ENCODE peak calls at places on chromosomes 12 and 14, in six cellular contexts. G, O, I, W, S and K are unnamed samples.

GRCh38 chr12:108861878-108862587 is 4.7 kb upstream of the SSH1 start:
- DNase-seq in O (no peak), S (no peak), G (no peak), W (peak; percentile 22), I (peak; percentile 64), K (no peak)

GRCh38 chr12:82124711-82125110 is 233.5 kb downstream of the CCDC59 start:
- DNase-seq in S (no peak), I (peak; percentile 21), G (no peak), O (no peak), W (no peak), K (no peak)

GRCh38 chr14:51454351-51454750 is 197.4 kb upstream of the FRMD6 start:
- DNase-seq in W (no peak), O (no peak), S (no peak), I (no peak), G (no peak), K (no peak)

GRCh38 chr12:67425394-67425793 is 156.2 kb downstream of the CAND1 start:
- DNase-seq in S (no peak), I (peak; percentile 73), W (no peak), O (no peak), G (no peak), K (no peak)

GRCh38 chr12:127819066-127819465 is 447.9 kb upstream of the TMEM132C start:
- DNase-seq in S (peak; percentile 68), G (no peak), O (no peak), I (no peak), W (no peak), K (no peak)

GRCh38 chr14:103155013-103155412 is 31.8 kb downstream of the TNFAIP2 start:
- DNase-seq in G (no peak), W (no peak), I (peak; percentile 44), S (peak; percentile 84), O (no peak), K (no peak)

GRCh38 chr12:53550595-53550994 is 43.3 kb upstream of the NPFF start:
- DNase-seq in I (no peak), G (no peak), W (no peak), S (no peak), O (no peak), K (no peak)

GRCh38 chr12:106147956-106148355 is 9.2 kb upstream of the NUAK1 start:
- DNase-seq in G (no peak), W (no peak), S (no peak), I (no peak), O (peak; percentile 92), K (peak; percentile 61)

GRCh38 chr12:123139926-123140674 is 10.8 kb downstream of the PITPNM2 start:
- DNase-seq in S (no peak), W (no peak), I (peak; percentile 75), O (no peak), G (no peak), K (no peak)

GRCh38 chr14:91669867-91670266 is 62.0 kb downstream of the CATSPERB start:
- DNase-seq in S (no peak), G (no peak), I (no peak), O (no peak), W (no peak), K (no peak)

GRCh38 chr12:127107744-127108143 is 1159.2 kb upstream of the TMEM132C start:
- DNase-seq in O (no peak), S (no peak), I (no peak), G (no peak), W (peak; percentile 26), K (no peak)

GRCh38 chr14:90592655-90593054 is 195.8 kb downstream of the CALM1 start:
- DNase-seq in G (no peak), O (no peak), I (no peak), W (no peak), S (no peak), K (no peak)

GRCh38 chr14:54839681-54840080 is 62.9 kb downstream of the GCH1 start:
- DNase-seq in O (no peak), S (no peak), W (no peak), G (no peak), I (no peak), K (no peak)

GRCh38 chr12:49133014-49133413 is 1.8 kb upstream of the TUBA1B start:
- DNase-seq in O (no peak), I (no peak), G (no peak), W (no peak), S (no peak), K (peak; percentile 35)

GRCh38 chr12:46675736-46676135 is 150.1 kb downstream of the SLC38A4 start:
- DNase-seq in I (no peak), G (no peak), S (peak; percentile 36), O (no peak), W (peak; percentile 57), K (peak; percentile 22)

GRCh38 chr14:91727121-91727520 is 4.8 kb downstream of the CATSPERB start:
- DNase-seq in S (no peak), G (no peak), I (no peak), O (no peak), W (no peak), K (no peak)

GRCh38 chr12:115060477-115061168 is 376.6 kb upstream of the TBX3 start:
- DNase-seq in G (no peak), S (no peak), O (no peak), W (no peak), I (no peak), K (no peak)